ENCODE peak calls at places on chromosome 10, in nine cellular contexts. One of them, this sample, is unnamed.

GRCh38 chr10:113644185-113645120 is 19.4 kb downstream of the NRAP start:
- DNase-seq in HuH-7.5: no peak
- DNase-seq in NCI-H1105: no peak
- DNase-seq in CD8-positive, alpha-beta memory T cell: no peak
- DNase-seq in cardiac muscle cell: no peak
- DNase-seq in heart left ventricle: no peak
- DNase-seq in stimulated activated CD4-positive, alpha-beta T cell treated with anti-CD3 and anti-CD28 coated beads, Interleukin-12 subunit alpha, Interleukin-12 subunit beta, amount 100 ng/mL, for 4 hours: no peak
- DNase-seq in naive B cell: no peak
- DNase-seq in H7: no peak
- DNase-seq in this sample: no peak

GRCh38 chr10:90167174-90168064 is 466.0 kb downstream of the KIF20B start:
- DNase-seq in HuH-7.5: no peak
- DNase-seq in NCI-H1105: no peak
- DNase-seq in CD8-positive, alpha-beta memory T cell: no peak
- DNase-seq in cardiac muscle cell: no peak
- DNase-seq in heart left ventricle: no peak
- DNase-seq in stimulated activated CD4-positive, alpha-beta T cell treated with anti-CD3 and anti-CD28 coated beads, Interleukin-12 subunit alpha, Interleukin-12 subunit beta, amount 100 ng/mL, for 4 hours: no peak
- DNase-seq in naive B cell: no peak
- DNase-seq in H7: no peak
- DNase-seq in this sample: no peak

GRCh38 chr10:57579926-57580325 is 687.8 kb downstream of the IPMK start:
- DNase-seq in HuH-7.5: peak; percentile 1
- DNase-seq in NCI-H1105: peak; percentile 9
- DNase-seq in CD8-positive, alpha-beta memory T cell: no peak
- DNase-seq in cardiac muscle cell: peak; percentile 51
- DNase-seq in heart left ventricle: no peak
- DNase-seq in stimulated activated CD4-positive, alpha-beta T cell treated with anti-CD3 and anti-CD28 coated beads, Interleukin-12 subunit alpha, Interleukin-12 subunit beta, amount 100 ng/mL, for 4 hours: no peak
- DNase-seq in naive B cell: no peak
- DNase-seq in H7: peak; percentile 26
- DNase-seq in this sample: peak; percentile 15

GRCh38 chr10:8412541-8412940 is 358.1 kb downstream of the GATA3 start:
- DNase-seq in HuH-7.5: no peak
- DNase-seq in NCI-H1105: no peak
- DNase-seq in CD8-positive, alpha-beta memory T cell: no peak
- DNase-seq in cardiac muscle cell: no peak
- DNase-seq in heart left ventricle: no peak
- DNase-seq in stimulated activated CD4-positive, alpha-beta T cell treated with anti-CD3 and anti-CD28 coated beads, Interleukin-12 subunit alpha, Interleukin-12 subunit beta, amount 100 ng/mL, for 4 hours: no peak
- DNase-seq in naive B cell: no peak
- DNase-seq in H7: no peak
- DNase-seq in this sample: no peak

GRCh38 chr10:97075961-97076525 is 109.7 kb downstream of the SLIT1 start:
- DNase-seq in HuH-7.5: no peak
- DNase-seq in NCI-H1105: no peak
- DNase-seq in CD8-positive, alpha-beta memory T cell: no peak
- DNase-seq in cardiac muscle cell: no peak
- DNase-seq in heart left ventricle: peak; percentile 15
- DNase-seq in stimulated activated CD4-positive, alpha-beta T cell treated with anti-CD3 and anti-CD28 coated beads, Interleukin-12 subunit alpha, Interleukin-12 subunit beta, amount 100 ng/mL, for 4 hours: no peak
- DNase-seq in naive B cell: no peak
- DNase-seq in H7: peak; percentile 43
- DNase-seq in this sample: peak; percentile 75

GRCh38 chr10:317219-317868 is 182.1 kb downstream of the ZMYND11 start:
- DNase-seq in HuH-7.5: no peak
- DNase-seq in NCI-H1105: no peak
- DNase-seq in CD8-positive, alpha-beta memory T cell: peak; percentile 17
- DNase-seq in cardiac muscle cell: no peak
- DNase-seq in heart left ventricle: peak; percentile 52
- DNase-seq in stimulated activated CD4-positive, alpha-beta T cell treated with anti-CD3 and anti-CD28 coated beads, Interleukin-12 subunit alpha, Interleukin-12 subunit beta, amount 100 ng/mL, for 4 hours: no peak
- DNase-seq in naive B cell: peak; percentile 82
- DNase-seq in H7: no peak
- DNase-seq in this sample: no peak

GRCh38 chr10:13414855-13415254 is 66.8 kb upstream of the SEPHS1 start:
- DNase-seq in HuH-7.5: peak; percentile 59
- DNase-seq in NCI-H1105: no peak
- DNase-seq in CD8-positive, alpha-beta memory T cell: no peak
- DNase-seq in cardiac muscle cell: peak; percentile 14
- DNase-seq in heart left ventricle: no peak
- DNase-seq in stimulated activated CD4-positive, alpha-beta T cell treated with anti-CD3 and anti-CD28 coated beads, Interleukin-12 subunit alpha, Interleukin-12 subunit beta, amount 100 ng/mL, for 4 hours: no peak
- DNase-seq in naive B cell: no peak
- DNase-seq in H7: peak; percentile 66
- DNase-seq in this sample: no peak

GRCh38 chr10:34960983-34961382 is 129.2 kb downstream of the CUL2 start:
- DNase-seq in HuH-7.5: no peak
- DNase-seq in NCI-H1105: no peak
- DNase-seq in CD8-positive, alpha-beta memory T cell: no peak
- DNase-seq in cardiac muscle cell: peak; percentile 33
- DNase-seq in heart left ventricle: peak; percentile 37
- DNase-seq in stimulated activated CD4-positive, alpha-beta T cell treated with anti-CD3 and anti-CD28 coated beads, Interleukin-12 subunit alpha, Interleukin-12 subunit beta, amount 100 ng/mL, for 4 hours: no peak
- DNase-seq in naive B cell: no peak
- DNase-seq in H7: peak; percentile 57
- DNase-seq in this sample: no peak

GRCh38 chr10:118827466-118828155 is 72.8 kb upstream of the CACUL1 start:
- DNase-seq in HuH-7.5: no peak
- DNase-seq in NCI-H1105: no peak
- DNase-seq in CD8-positive, alpha-beta memory T cell: no peak
- DNase-seq in cardiac muscle cell: no peak
- DNase-seq in heart left ventricle: no peak
- DNase-seq in stimulated activated CD4-positive, alpha-beta T cell treated with anti-CD3 and anti-CD28 coated beads, Interleukin-12 subunit alpha, Interleukin-12 subunit beta, amount 100 ng/mL, for 4 hours: no peak
- DNase-seq in naive B cell: no peak
- DNase-seq in H7: no peak
- DNase-seq in this sample: no peak

GRCh38 chr10:96840841-96841518 is 8.9 kb downstream of the LCOR start:
- DNase-seq in HuH-7.5: no peak
- DNase-seq in NCI-H1105: no peak
- DNase-seq in CD8-positive, alpha-beta memory T cell: no peak
- DNase-seq in cardiac muscle cell: no peak
- DNase-seq in heart left ventricle: no peak
- DNase-seq in stimulated activated CD4-positive, alpha-beta T cell treated with anti-CD3 and anti-CD28 coated beads, Interleukin-12 subunit alpha, Interleukin-12 subunit beta, amount 100 ng/mL, for 4 hours: no peak
- DNase-seq in naive B cell: no peak
- DNase-seq in H7: no peak
- DNase-seq in this sample: no peak

GRCh38 chr10:49610735-49611165 is 640 bp downstream of the SLC18A3 start:
- DNase-seq in HuH-7.5: no peak
- DNase-seq in NCI-H1105: no peak
- DNase-seq in CD8-positive, alpha-beta memory T cell: no peak
- DNase-seq in cardiac muscle cell: peak; percentile 12
- DNase-seq in heart left ventricle: no peak
- DNase-seq in stimulated activated CD4-positive, alpha-beta T cell treated with anti-CD3 and anti-CD28 coated beads, Interleukin-12 subunit alpha, Interleukin-12 subunit beta, amount 100 ng/mL, for 4 hours: no peak
- DNase-seq in naive B cell: no peak
- DNase-seq in H7: no peak
- DNase-seq in this sample: no peak

GRCh38 chr10:6514180-6514579 is 65.9 kb downstream of the PRKCQ start:
- DNase-seq in HuH-7.5: no peak
- DNase-seq in NCI-H1105: no peak
- DNase-seq in CD8-positive, alpha-beta memory T cell: no peak
- DNase-seq in cardiac muscle cell: no peak
- DNase-seq in heart left ventricle: no peak
- DNase-seq in stimulated activated CD4-positive, alpha-beta T cell treated with anti-CD3 and anti-CD28 coated beads, Interleukin-12 subunit alpha, Interleukin-12 subunit beta, amount 100 ng/mL, for 4 hours: no peak
- DNase-seq in naive B cell: no peak
- DNase-seq in H7: no peak
- DNase-seq in this sample: no peak

GRCh38 chr10:14648042-14648765 is 126.5 kb downstream of the FAM107B start:
- DNase-seq in HuH-7.5: no peak
- DNase-seq in NCI-H1105: peak; percentile 74
- DNase-seq in CD8-positive, alpha-beta memory T cell: peak; percentile 80
- DNase-seq in cardiac muscle cell: peak; percentile 92
- DNase-seq in heart left ventricle: peak; percentile 70
- DNase-seq in stimulated activated CD4-positive, alpha-beta T cell treated with anti-CD3 and anti-CD28 coated beads, Interleukin-12 subunit alpha, Interleukin-12 subunit beta, amount 100 ng/mL, for 4 hours: peak; percentile 35
- DNase-seq in naive B cell: peak; percentile 84
- DNase-seq in H7: no peak
- DNase-seq in this sample: peak; percentile 56

GRCh38 chr10:96358851-96359540 is at the start of gene OPALIN:
- DNase-seq in HuH-7.5: no peak
- DNase-seq in NCI-H1105: no peak
- DNase-seq in CD8-positive, alpha-beta memory T cell: no peak
- DNase-seq in cardiac muscle cell: no peak
- DNase-seq in heart left ventricle: no peak
- DNase-seq in stimulated activated CD4-positive, alpha-beta T cell treated with anti-CD3 and anti-CD28 coated beads, Interleukin-12 subunit alpha, Interleukin-12 subunit beta, amount 100 ng/mL, for 4 hours: no peak
- DNase-seq in naive B cell: no peak
- DNase-seq in H7: no peak
- DNase-seq in this sample: no peak